ENCODE peak calls at places on chromosomes 4 and X, in ten cellular contexts. A is lung, O is sigmoid colon, G is OCI-LY7, B is neural progenitor cell, J is psoas muscle, R is MM.1S, D is epithelial cell of esophagus, E is mucosa of descending colon, M is Peyer's patch. Y is an unnamed sample.

GRCh38 chr4:10765386-10765785 is 80.8 kb upstream of the CLNK start:
- DNase-seq in A (no peak), O (no peak), G (no peak), B (no peak), J (no peak), R (no peak), D (no peak), E (no peak), M (no peak), Y (no peak)

GRCh38 chr4:32884198-32884597 is 2164.0 kb downstream of the PCDH7 start:
- DNase-seq in A (no peak), O (no peak), G (no peak), B (no peak), J (no peak), R (no peak), D (peak; percentile 53), E (no peak), M (no peak), Y (no peak)

GRCh38 chrX:17987783-17988182 is 126.7 kb upstream of the RAI2 start:
- DNase-seq in A (no peak), O (no peak), G (no peak), B (no peak), J (no peak), R (peak; percentile 84), D (no peak), E (no peak), M (no peak), Y (no peak)

GRCh38 chr4:46886711-46887110 is 22.3 kb downstream of the COX7B2 start:
- DNase-seq in A (no peak), O (no peak), G (no peak), B (no peak), J (no peak), R (peak; percentile 49), D (peak; percentile 13), E (no peak), M (no peak), Y (no peak)

GRCh38 chrX:128816919-128817318 is 706.4 kb downstream of the SMARCA1 start:
- DNase-seq in A (no peak), O (no peak), G (peak; percentile 15), B (peak; percentile 67), J (no peak), R (peak; percentile 10), D (no peak), E (no peak), M (no peak), Y (no peak)

GRCh38 chr4:86857341-86858052 is 8.3 kb upstream of the SLC10A6 start:
- DNase-seq in A (no peak), O (no peak), G (no peak), B (no peak), J (no peak), R (no peak), D (peak; percentile 87), E (no peak), M (no peak), Y (no peak)

GRCh38 chr4:148056879-148057278 is 325.0 kb downstream of the ARHGAP10 start:
- DNase-seq in A (peak; percentile 64), O (no peak), G (peak; percentile 94), B (peak; percentile 43), J (peak; percentile 58), R (peak; percentile 88), D (peak; percentile 67), E (no peak), M (no peak), Y (peak; percentile 19)

GRCh38 chrX:132413459-132413858 is 75.4 kb downstream of the MBNL3 start:
- DNase-seq in A (no peak), O (no peak), G (no peak), B (peak; percentile 33), J (no peak), R (no peak), D (no peak), E (no peak), M (no peak), Y (no peak)

GRCh38 chrX:13689519-13690211 is 737 bp downstream of the RAB9A start:
- DNase-seq in A (no peak), O (no peak), G (peak; percentile 21), B (peak; percentile 33), J (no peak), R (no peak), D (no peak), E (no peak), M (no peak), Y (no peak)

GRCh38 chrX:53088136-53088974 is 5.6 kb upstream of the KANTR start:
- DNase-seq in A (peak; percentile 69), O (peak; percentile 97), G (no peak), B (peak; percentile 89), J (peak; percentile 83), R (no peak), D (peak; percentile 89), E (peak; percentile 88), M (peak; percentile 79), Y (no peak)

GRCh38 chrX:31058284-31058683 is 13.6 kb downstream of the FTHL17 start:
- DNase-seq in A (peak; percentile 29), O (no peak), G (no peak), B (no peak), J (no peak), R (no peak), D (no peak), E (no peak), M (no peak), Y (no peak)

GRCh38 chrX:124228849-124229248 is 103.6 kb upstream of the TEX13D start:
- DNase-seq in A (no peak), O (no peak), G (peak; percentile 5), B (peak; percentile 9), J (no peak), R (no peak), D (no peak), E (no peak), M (no peak), Y (no peak)

GRCh38 chr4:149441338-149441737 is 374.3 kb downstream of the IQCM start:
- DNase-seq in A (no peak), O (no peak), G (no peak), B (no peak), J (no peak), R (peak; percentile 19), D (peak; percentile 51), E (no peak), M (no peak), Y (peak; percentile 10)

GRCh38 chr4:82431026-82431745 is 796 bp downstream of the ENOPH1 start:
- DNase-seq in A (peak; percentile 39), O (no peak), G (peak; percentile 69), B (no peak), J (peak; percentile 14), R (peak; percentile 70), D (peak; percentile 58), E (peak; percentile 73), M (peak; percentile 77), Y (no peak)

GRCh38 chr4:82430193-82431025 is at the start of the genes ENOPH1 and HNRNPDL:
- DNase-seq in A (peak; percentile 97), O (peak; percentile 98), G (peak; percentile 96), B (peak; percentile 96), J (peak; percentile 96), R (peak; percentile 95), D (peak; percentile 98), E (peak; percentile 98), M (peak; percentile 98), Y (peak; percentile 91)

GRCh38 chr4:82429728-82430192 is 502 bp downstream of the HNRNPDL start:
- DNase-seq in A (no peak), O (peak; percentile 75), G (no peak), B (peak; percentile 89), J (no peak), R (no peak), D (peak; percentile 62), E (no peak), M (no peak), Y (no peak)

GRCh38 chr4:82428526-82428968 is 1.7 kb downstream of the HNRNPDL start:
- DNase-seq in A (no peak), O (no peak), G (no peak), B (no peak), J (no peak), R (no peak), D (no peak), E (no peak), M (no peak), Y (no peak)

GRCh38 chr4:82428969-82429727 is 1.1 kb downstream of the HNRNPDL start:
- DNase-seq in A (peak; percentile 92), O (peak; percentile 96), G (peak; percentile 92), B (peak; percentile 97), J (peak; percentile 93), R (peak; percentile 90), D (peak; percentile 92), E (peak; percentile 95), M (peak; percentile 97), Y (no peak)
- TF ChIP-seq CTCF in A (peak; percentile 91), O (peak; percentile 71), G (peak; percentile 84), B (peak; percentile 89), J (peak; percentile 96), R (peak; percentile 88), D (peak; percentile 40), E (peak; percentile 96), M (peak; percentile 95), Y (peak; percentile 73)

GRCh38 chr4:1793940-1794808 is 1.1 kb downstream of the FGFR3 start:
- DNase-seq in A (no peak), O (no peak), G (no peak), B (peak; percentile 63), J (no peak), R (no peak), D (peak; percentile 21), E (no peak), M (peak; percentile 63), Y (no peak)
- H3K4me3 ChIP-seq in A (peak overlapping the region; percentile 48), O (peak overlapping the region; percentile 50), G (no peak overlapping the region), B (peak overlapping the region; percentile 57), J (peak overlapping the region; percentile 60), R (no peak overlapping the region), D (peak overlapping the region; percentile 76), E (peak overlapping the region; percentile 50), M (peak overlapping the region; percentile 58), Y (peak overlapping the region; percentile 9)

GRCh38 chr4:8342651-8343050 is 73.1 kb downstream of the HTRA3 start:
- DNase-seq in A (no peak), O (peak; percentile 65), G (no peak), B (peak; percentile 62), J (no peak), R (no peak), D (no peak), E (no peak), M (no peak), Y (no peak)
- TF ChIP-seq CTCF in A (no peak), O (no peak), G (peak; percentile 56), B (peak; percentile 59), J (no peak), R (no peak), D (no peak), E (no peak), M (no peak), Y (peak; percentile 48)

GRCh38 chr4:182140547-182140946 is 102.7 kb upstream of the TENM3 start:
- DNase-seq in A (no peak), O (no peak), G (no peak), B (no peak), J (no peak), R (no peak), D (no peak), E (no peak), M (no peak), Y (no peak)

GRCh38 chr4:182141623-182142022 is 101.6 kb upstream of the TENM3 start:
- DNase-seq in A (no peak), O (no peak), G (no peak), B (no peak), J (no peak), R (no peak), D (no peak), E (no peak), M (no peak), Y (no peak)

GRCh38 chr4:182141046-182141445 is 102.2 kb upstream of the TENM3 start:
- DNase-seq in A (no peak), O (no peak), G (no peak), B (peak; percentile 57), J (peak; percentile 7), R (no peak), D (no peak), E (no peak), M (no peak), Y (no peak)

GRCh38 chr4:182137343-182137742 is 105.9 kb upstream of the TENM3 start:
- DNase-seq in A (no peak), O (no peak), G (no peak), B (peak; percentile 31), J (no peak), R (no peak), D (no peak), E (no peak), M (no peak), Y (no peak)

GRCh38 chr4:182139481-182139880 is 103.7 kb upstream of the TENM3 start:
- DNase-seq in A (no peak), O (no peak), G (no peak), B (no peak), J (no peak), R (peak; percentile 55), D (no peak), E (no peak), M (no peak), Y (no peak)
- H3K4me3 ChIP-seq in A (no peak overlapping the region), O (peak overlapping the region; percentile 17), G (no peak overlapping the region), B (no peak overlapping the region), J (no peak overlapping the region), R (peak overlapping the region; percentile 56), D (no peak overlapping the region), E (no peak overlapping the region), M (no peak overlapping the region), Y (no peak overlapping the region)

Y was measured in HFF-Myc.